ENCODE peak calls at places on chromosomes 7 and 10, in four cellular contexts. C is esophagus squamous epithelium, S is breast epithelium, D is body of pancreas. F is an unnamed sample.

GRCh38 chr7:96870934-96871333 is 134.4 kb upstream of the DLX6 start:
- DNase-seq in S (no peak), D (no peak), C (no peak), F (no peak)

GRCh38 chr10:13853854-13854253 is 267.1 kb downstream of the PRPF18 start:
- DNase-seq in S (no peak), D (no peak), C (no peak), F (no peak)

GRCh38 chr10:133391761-133392518 is 2.0 kb upstream of the MTG1 start:
- DNase-seq in S (no peak), C (no peak), D (no peak), F (peak; percentile 68)

GRCh38 chr10:30778769-30779168 is 149.2 kb upstream of the LYZL2 start:
- DNase-seq in D (no peak), C (no peak), S (no peak), F (no peak)

GRCh38 chr10:97138174-97138573 is 47.6 kb downstream of the SLIT1 start:
- DNase-seq in C (no peak), S (no peak), D (no peak), F (no peak)

GRCh38 chr10:120782336-120782735 is 68.8 kb upstream of the WDR11 start:
- DNase-seq in S (no peak), D (no peak), C (no peak), F (no peak)

GRCh38 chr10:57943701-57944100 is 324.0 kb downstream of the IPMK start:
- DNase-seq in D (no peak), C (no peak), S (no peak), F (no peak)

GRCh38 chr7:23938937-23939552 is 229.0 kb downstream of the STK31 start:
- DNase-seq in C (no peak), S (no peak), D (peak; percentile 30), F (no peak)

GRCh38 chr10:69574571-69574978 is 1.4 kb upstream of the NEUROG3 start:
- DNase-seq in C (no peak), D (no peak), S (no peak), F (no peak)

GRCh38 chr7:103704701-103705100 is 258.7 kb upstream of the SLC26A5 start:
- DNase-seq in S (no peak), C (no peak), D (no peak), F (no peak)

GRCh38 chr10:7788640-7789335 is 811 bp downstream of the ATP5F1C start:
- DNase-seq in C (no peak), S (no peak), D (peak; percentile 35), F (no peak)

GRCh38 chr7:150311711-150312110 is 11.4 kb upstream of the LRRC61 start:
- DNase-seq in C (no peak), S (no peak), D (no peak), F (no peak)

GRCh38 chr10:103699611-103700435 is 155.6 kb downstream of the SH3PXD2A start:
- DNase-seq in S (no peak), C (no peak), D (no peak), F (no peak)

GRCh38 chr7:53541467-53541866 is 506.0 kb downstream of the POM121L12 start:
- DNase-seq in S (no peak), D (no peak), C (no peak), F (no peak)

GRCh38 chr10:124588736-124589451 is 127.3 kb downstream of the LHPP start:
- DNase-seq in C (no peak), S (no peak), D (peak; percentile 49), F (no peak)

GRCh38 chr10:110268442-110268841 is 36.3 kb downstream of the SMNDC1 start:
- DNase-seq in D (peak; percentile 21), S (no peak), C (no peak), F (no peak)

GRCh38 chr10:63628526-63629362 is 107.5 kb downstream of the REEP3 start:
- DNase-seq in S (no peak), D (peak; percentile 67), C (no peak), F (peak; percentile 89)

GRCh38 chr10:63631971-63632370 is 110.8 kb downstream of the REEP3 start:
- DNase-seq in S (no peak), C (no peak), D (no peak), F (no peak)

GRCh38 chr10:63629363-63630084 is 108.3 kb downstream of the REEP3 start:
- DNase-seq in D (peak; percentile 97), C (peak; percentile 44), S (peak; percentile 89), F (peak; percentile 98)

GRCh38 chr10:63630085-63630927 is 109.1 kb downstream of the REEP3 start:
- DNase-seq in C (peak; percentile 38), D (peak; percentile 95), S (peak; percentile 86), F (peak; percentile 97)

GRCh38 chr10:63630928-63631685 is 109.9 kb downstream of the REEP3 start:
- DNase-seq in C (no peak), D (no peak), S (no peak), F (no peak)
- TF ChIP-seq POLR2A in C (no peak), D (no peak), S (no peak), F (no peak)

GRCh38 chr10:75398238-75398629 is 3.3 kb downstream of the ZNF503 start:
- DNase-seq in C (no peak), D (no peak), S (no peak), F (no peak)

GRCh38 chr10:75397571-75397921 is 4.0 kb downstream of the ZNF503 start:
- DNase-seq in D (peak; percentile 39), S (no peak), C (no peak), F (no peak)

GRCh38 chr10:75399461-75400162 is 2.0 kb downstream of the ZNF503 start:
- DNase-seq in C (no peak), S (peak; percentile 82), D (peak; percentile 91), F (peak; percentile 79)

GRCh38 chr10:75400163-75400768 is 1.3 kb downstream of the ZNF503 start:
- DNase-seq in S (peak; percentile 55), D (no peak), C (no peak), F (no peak)

DNA sequence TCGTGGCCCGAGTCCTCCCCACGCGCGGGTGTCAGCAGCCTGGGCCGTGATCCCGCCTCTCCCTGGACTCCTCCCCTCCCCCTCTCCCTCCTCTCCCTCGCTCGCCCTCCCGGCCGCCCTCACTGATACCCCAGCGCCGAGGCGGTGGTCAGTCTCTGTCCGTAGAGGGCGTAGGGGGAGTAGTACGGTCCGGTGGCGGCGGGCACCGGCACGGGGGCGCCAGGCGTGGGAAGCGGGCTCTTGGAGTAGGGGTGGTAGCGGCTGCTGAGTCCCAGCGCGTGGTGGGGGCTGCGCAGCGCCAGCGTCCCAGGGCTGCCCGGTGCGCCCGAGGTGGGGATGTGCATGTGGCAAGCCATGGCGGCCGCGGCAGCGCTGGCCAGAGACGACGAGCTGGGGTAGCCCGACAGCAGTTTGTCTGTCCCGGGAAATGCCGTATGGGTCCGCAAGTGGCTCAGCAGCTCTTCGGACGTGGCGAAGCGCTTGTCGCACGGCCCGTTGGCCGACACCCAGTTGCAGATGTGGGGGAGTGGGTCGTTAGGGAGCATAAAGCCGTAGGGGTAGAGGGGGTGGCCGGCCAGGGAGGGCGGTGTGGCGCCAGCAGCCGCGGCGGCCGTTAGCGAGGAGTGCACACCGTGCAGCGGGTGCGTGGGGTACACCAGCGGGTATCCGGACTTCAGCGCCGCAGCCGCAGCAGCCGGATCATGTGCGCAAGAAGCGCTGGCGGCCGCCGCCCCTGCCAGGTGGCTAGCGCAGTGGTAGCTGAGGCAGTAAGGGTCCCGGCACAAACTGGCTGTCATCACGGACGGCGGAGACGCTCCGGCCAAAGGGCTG is 2.7 kb downstream of the ZNF503 start:
- DNase-seq in S (no peak), D (peak; percentile 61), C (no peak), F (no peak)
- H3K4me3 ChIP-seq in S (peak overlapping the region; percentile 82), D (peak overlapping the region; percentile 97), C (peak overlapping the region; percentile 66), F (no peak overlapping the region)

GRCh38 chr7:3399858-3400257 is 98.8 kb downstream of the SDK1 start:
- DNase-seq in D (no peak), S (no peak), C (no peak), F (no peak)
- TF ChIP-seq CTCF in D (no peak), S (no peak), C (peak; percentile 33), F (no peak)

DNA sequence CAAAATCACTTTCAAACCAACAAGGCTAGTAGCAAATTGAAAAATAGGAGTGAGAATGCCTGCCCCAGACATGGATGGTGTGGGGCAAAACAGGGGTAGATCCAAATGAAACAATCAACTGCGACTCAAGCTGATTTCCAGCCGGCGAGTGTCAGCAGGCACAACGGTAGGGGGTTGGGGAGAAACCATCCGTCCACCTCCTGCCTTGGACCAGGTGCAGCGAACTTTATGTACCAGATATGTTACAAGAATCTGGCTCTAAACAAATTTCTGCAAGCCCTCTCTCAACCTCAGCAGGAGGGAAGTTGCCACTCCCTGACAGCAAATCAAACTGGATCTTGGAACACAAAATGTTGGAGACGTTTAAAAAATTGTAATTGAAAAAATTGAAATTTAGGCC is 45.2 kb downstream of the PYROXD2 start:
- DNase-seq in D (no peak), C (no peak), S (no peak), F (peak; percentile 26)
- TF ChIP-seq POLR2A in D (no peak), C (no peak), S (no peak), F (no peak)

DNA sequence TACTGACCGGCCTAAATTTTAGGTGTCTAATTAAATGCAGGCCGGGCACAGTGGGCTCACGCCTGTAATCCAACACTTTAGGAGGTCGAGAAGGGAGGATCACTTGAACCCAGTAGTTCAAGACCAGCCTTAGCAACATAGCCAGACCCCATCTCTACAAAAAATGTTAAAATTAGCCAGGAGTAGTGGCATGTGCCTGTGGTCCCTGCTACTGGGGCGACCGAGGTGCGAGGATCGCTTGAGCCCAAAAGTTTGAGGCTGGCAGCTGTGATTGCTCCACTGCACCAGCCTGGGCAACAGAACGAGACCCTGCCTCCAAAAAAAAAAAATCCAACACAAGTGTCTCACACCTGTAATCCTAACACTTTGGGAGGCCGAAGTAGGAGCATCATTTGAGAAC is 491 bp upstream of the SLC37A3 start:
- DNase-seq in S (no peak), D (no peak), C (no peak), F (no peak)
- H3K4me3 ChIP-seq in S (peak overlapping the region; percentile 95), D (no peak overlapping the region), C (no peak overlapping the region), F (no peak overlapping the region)

GRCh38 chr7:141262101-141262819 is 188.4 kb downstream of the TMEM178B start:
- DNase-seq in C (no peak), D (no peak), S (no peak), F (no peak)
- TF ChIP-seq CTCF in C (no peak), D (no peak), S (no peak), F (no peak)

DNA sequence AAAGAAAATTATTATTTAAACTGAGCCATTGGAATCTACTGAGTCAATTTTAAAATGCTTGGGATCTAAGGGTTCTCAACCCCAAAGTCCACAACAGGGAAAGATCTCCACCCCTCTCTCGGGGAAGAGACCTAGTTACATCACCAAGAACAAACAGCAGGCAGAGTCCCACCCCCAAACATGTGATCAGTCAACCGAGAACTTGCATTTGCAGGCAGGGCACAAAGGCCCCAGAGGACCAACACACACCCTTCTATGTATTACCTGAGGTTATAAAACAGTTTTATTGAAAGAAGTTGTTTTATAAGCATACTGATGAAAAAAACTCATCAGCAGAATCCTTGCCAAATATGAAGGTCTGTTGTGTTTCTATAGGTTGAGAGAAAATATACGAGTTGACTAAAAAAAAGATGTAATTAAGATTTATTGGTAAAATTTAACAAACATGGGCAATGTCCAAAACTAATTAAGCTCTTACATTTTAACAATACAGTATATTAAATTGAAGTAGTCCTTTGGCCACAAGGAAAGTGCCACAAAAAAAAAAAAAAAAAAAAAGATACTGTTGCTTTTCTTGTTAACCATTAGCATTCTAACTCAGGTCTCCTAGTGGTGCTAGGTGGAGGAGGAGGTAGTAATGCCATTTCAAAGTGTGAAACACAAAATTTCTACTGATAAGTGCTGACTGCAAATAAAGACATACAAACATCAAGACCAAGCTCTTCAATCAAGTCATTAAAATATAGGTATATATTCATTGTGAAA is 975 bp upstream of the USP54 start:
- DNase-seq in S (no peak), C (no peak), D (peak; percentile 81), F (no peak)
- TF ChIP-seq POLR2A in S (peak; percentile 27), C (no peak), D (no peak), F (no peak)

GRCh38 chr10:81984428-81984827 is 109.4 kb downstream of the NRG3 start:
- DNase-seq in D (no peak), C (no peak), S (no peak), F (no peak)
- H3K4me3 ChIP-seq in D (no peak overlapping the region), C (no peak overlapping the region), S (no peak overlapping the region), F (no peak overlapping the region)

F was measured in lower leg skin.